ENCODE peak calls at places on chromosomes 6 and 20, in four cellular contexts. A, F, P and I are unnamed samples.

GRCh38 chr20:56247954-56248782 is at the start of gene MC3R:
- DNase-seq in A (no peak), F (peak), P (peak), I (peak)

GRCh38 chr6:119129148-119129967 is 50.9 kb upstream of the FAM184A start:
- DNase-seq in A (no peak), F (peak), P (peak), I (peak)

GRCh38 chr6:49551126-49551865 is 828 bp downstream of the C6orf141 start:
- DNase-seq in A (no peak), F (no peak), P (no peak), I (no peak)

GRCh38 chr6:142945446-142946180 is 637 bp upstream of the HIVEP2 start:
- DNase-seq in A (no peak), F (peak), P (no peak), I (peak)

GRCh38 chr20:38214256-38214870 is 46.2 kb downstream of the KIAA1755 start:
- DNase-seq in A (no peak), F (no peak), P (no peak), I (no peak)

GRCh38 chr20:61980647-61981583 is 84.8 kb downstream of the TAF4 start:
- DNase-seq in A (no peak), F (peak), P (peak), I (peak)

GRCh38 chr6:90256698-90257485 is 39.8 kb downstream of the BACH2 start:
- DNase-seq in A (no peak), F (no peak), P (no peak), I (no peak)

GRCh38 chr6:26097268-26097875 is 10.1 kb downstream of the HFE start:
- DNase-seq in A (no peak), F (peak), P (peak), I (peak)

GRCh38 chr6:137734875-137735182 is 132.2 kb upstream of the TNFAIP3 start:
- DNase-seq in A (no peak), F (no peak), P (peak), I (peak)

GRCh38 chr20:47311211-47311610 is 45.3 kb downstream of the ZMYND8 start:
- DNase-seq in A (no peak), F (no peak), P (no peak), I (no peak)

GRCh38 chr6:24583463-24584389 is 62.3 kb downstream of the KIAA0319 start:
- DNase-seq in A (peak), F (peak), P (peak), I (peak)

GRCh38 chr20:17992224-17992637 is 23.4 kb downstream of the MGME1 start:
- DNase-seq in A (peak), F (no peak), P (no peak), I (no peak)

GRCh38 chr6:151007069-151007468 is 141.6 kb downstream of the MTHFD1L start:
- DNase-seq in A (no peak), F (no peak), P (no peak), I (no peak)

GRCh38 chr20:47667531-47668312 is 117.6 kb downstream of the SULF2 start:
- DNase-seq in A (no peak), F (no peak), P (no peak), I (no peak)

GRCh38 chr6:36120979-36121706 is 9.2 kb upstream of the MAPK13 start:
- DNase-seq in A (no peak), F (no peak), P (no peak), I (peak)

GRCh38 chr20:55166063-55166462 is 690.7 kb downstream of the DOK5 start:
- DNase-seq in A (no peak), F (no peak), P (no peak), I (no peak)

GRCh38 chr6:79868098-79868722 is 79.1 kb downstream of the ELOVL4 start:
- DNase-seq in A (peak), F (peak), P (peak), I (peak)

GRCh38 chr6:30744054-30744805 is at the start of gene IER3:
- DNase-seq in A (no peak), F (no peak), P (peak), I (peak)

GRCh38 chr20:19726126-19726525 is 31.9 kb upstream of the RIN2 start:
- DNase-seq in A (no peak), F (no peak), P (no peak), I (no peak)

GRCh38 chr6:11536795-11537194 is 754 bp upstream of the TMEM170B start:
- DNase-seq in A (no peak), F (no peak), P (no peak), I (peak)

GRCh38 chr6:167819640-167820039 is 7.1 kb upstream of the AFDN start:
- DNase-seq in A (no peak), F (no peak), P (no peak), I (no peak)

GRCh38 chr6:163722293-163722692 is 307.8 kb downstream of the QKI start:
- DNase-seq in A (no peak), F (no peak), P (no peak), I (no peak)

GRCh38 chr6:118660218-118660569 is 8.8 kb upstream of the CEP85L start:
- DNase-seq in A (no peak), F (no peak), P (no peak), I (peak)

GRCh38 chr6:3259491-3259958 is 778 bp downstream of the PSMG4 start:
- DNase-seq in A (no peak), F (peak), P (peak), I (peak)

GRCh38 chr6:37765182-37765780 is 54.2 kb upstream of the ZFAND3 start:
- DNase-seq in A (no peak), F (no peak), P (no peak), I (no peak)
- TF ChIP-seq MYC in A (no peak), F (no peak), P (no peak), I (no peak)

DNA sequence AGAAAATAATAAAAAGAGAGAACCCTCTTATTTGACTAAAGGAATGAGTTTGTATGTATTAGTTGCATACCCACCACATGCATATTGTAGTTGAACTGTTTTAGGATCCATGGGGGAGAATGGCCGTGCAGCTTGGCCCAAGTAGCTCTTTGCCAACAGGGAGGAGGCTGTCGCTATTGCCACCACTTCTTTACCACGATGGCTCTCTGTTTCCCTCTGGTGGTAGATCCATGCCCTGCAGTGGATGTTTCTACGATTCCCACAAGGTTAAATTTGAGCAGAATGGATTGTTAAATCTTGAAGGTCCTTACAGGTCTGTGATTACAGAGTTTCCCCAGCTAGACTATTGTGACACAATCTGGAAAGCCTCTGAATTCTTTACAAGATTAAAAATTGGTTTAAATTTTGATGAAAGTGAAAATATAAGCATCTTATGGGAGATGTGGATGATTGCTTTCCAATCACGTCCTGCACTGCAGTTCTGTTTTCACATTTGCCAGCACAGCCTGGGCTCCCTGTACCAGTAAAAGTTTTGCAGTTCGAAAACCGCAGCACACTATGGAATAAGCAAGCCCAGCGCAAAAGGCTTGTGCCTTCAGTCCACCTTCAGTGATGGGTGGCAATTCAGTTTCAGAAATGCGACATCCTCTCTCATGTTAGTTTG is 34.4 kb upstream of the FNDC1 start:
- DNase-seq in A (peak), F (peak), P (peak), I (peak)
- TF ChIP-seq MYC in A (no peak), F (no peak), P (no peak), I (peak)

DNA sequence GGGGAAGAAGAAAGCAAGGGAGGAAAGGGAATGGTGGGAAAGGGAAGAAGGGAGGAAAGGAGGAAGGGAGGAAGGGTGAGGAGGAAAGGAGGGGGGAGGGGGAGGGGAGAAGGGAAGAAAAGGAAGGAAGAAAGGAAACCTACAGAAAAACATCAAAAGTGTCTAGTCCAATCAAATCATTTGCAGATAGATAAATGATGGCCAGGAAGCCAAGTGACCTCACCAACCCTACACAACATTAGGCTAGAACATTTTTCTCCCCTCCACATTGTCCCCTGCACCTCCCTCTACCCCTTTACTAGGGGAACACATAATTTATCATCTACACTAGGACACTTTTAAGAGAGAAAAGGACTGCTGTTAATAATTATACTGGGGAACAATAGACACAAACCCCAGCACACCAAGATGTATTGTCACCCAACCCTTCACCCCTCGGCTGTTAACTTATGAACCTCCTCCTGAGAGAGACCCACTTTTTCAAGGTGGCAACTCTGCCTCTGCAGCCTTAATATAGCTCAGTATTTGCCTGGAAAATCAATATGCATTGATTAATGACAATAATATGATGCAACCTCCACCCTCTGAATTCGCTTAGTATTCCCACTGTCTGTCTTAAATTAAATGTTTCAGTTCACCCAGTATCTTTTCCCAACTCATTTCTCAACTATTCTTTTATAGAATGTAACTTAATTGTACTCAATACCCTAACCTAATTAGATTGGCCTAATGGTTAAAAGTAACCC is 231.2 kb downstream of the PTPRT start:
- DNase-seq in A (no peak), F (no peak), P (no peak), I (no peak)
- TF ChIP-seq MYC in A (no peak), F (no peak), P (no peak), I (no peak)

GRCh38 chr20:32675223-32675975 is 1.7 kb upstream of the C20orf203 start:
- DNase-seq in A (no peak), F (no peak), P (no peak), I (no peak)

GRCh38 chr20:32670773-32671455 is 2.8 kb downstream of the C20orf203 start:
- DNase-seq in A (peak), F (no peak), P (no peak), I (no peak)

GRCh38 chr20:32672982-32673727 is 586 bp downstream of the C20orf203 start:
- DNase-seq in A (no peak), F (no peak), P (no peak), I (peak)

GRCh38 chr20:32674362-32674789 is 635 bp upstream of the C20orf203 start:
- DNase-seq in A (no peak), F (peak), P (peak), I (peak)

DNA sequence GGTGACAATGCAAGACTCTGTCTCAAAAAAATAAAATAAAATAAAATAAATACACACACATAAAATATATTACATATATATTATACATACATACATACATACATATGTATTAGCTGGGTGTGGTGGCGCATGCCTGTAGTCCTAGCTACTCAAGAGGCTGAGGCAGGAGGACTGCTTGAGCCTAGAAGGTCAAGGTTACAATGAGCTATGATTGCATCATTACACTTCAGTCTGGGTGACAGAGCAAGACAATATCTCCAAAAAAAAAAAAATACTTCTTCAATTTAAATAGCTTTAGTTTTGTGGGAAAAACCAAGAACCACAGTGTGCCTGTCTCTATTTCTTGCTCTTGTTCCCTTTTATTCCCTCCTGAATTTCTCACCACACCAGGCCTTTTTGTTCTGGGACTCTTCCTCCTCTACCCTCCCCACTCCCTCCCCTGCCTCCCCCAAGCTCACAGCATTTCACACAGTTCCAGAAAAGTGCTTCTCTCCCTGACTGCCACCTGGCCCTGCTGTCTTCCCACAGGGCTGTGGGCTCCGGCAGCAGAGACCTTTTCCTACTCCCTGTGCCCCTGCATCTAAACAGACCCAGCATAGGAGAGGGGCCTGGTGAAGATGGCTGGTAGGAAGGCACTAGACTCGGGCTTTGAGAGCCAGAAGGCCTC is 1.3 kb downstream of the C20orf203 start:
- DNase-seq in A (no peak), F (no peak), P (no peak), I (peak)
- TF ChIP-seq MYC in A (no peak), F (no peak), P (no peak), I (no peak)